ENCODE peak calls at places on chromosomes 1 and 21, in eight cellular contexts. N, W, J, I, A, P, C and V are unnamed samples.

GRCh38 chr1:54371038-54371935 is 34.9 kb downstream of the SSBP3 start:
- DNase-seq in N (no peak), W (no peak), J (no peak), I (peak; percentile 71), A (no peak), P (no peak), C (no peak), V (no peak)

GRCh38 chr1:161702250-161702649 is 4.8 kb upstream of the FCRLA start:
- DNase-seq in N (no peak), W (no peak), J (no peak), I (no peak), A (no peak), P (no peak), C (no peak), V (no peak)

GRCh38 chr1:103546496-103546895 is 21.0 kb downstream of the RNPC3 start:
- DNase-seq in N (no peak), W (no peak), J (no peak), I (no peak), A (no peak), P (no peak), C (no peak), V (no peak)

GRCh38 chr1:42128499-42128898 is 24.7 kb upstream of the GUCA2B start:
- DNase-seq in N (no peak), W (no peak), J (no peak), I (no peak), A (no peak), P (no peak), C (no peak), V (no peak)

GRCh38 chr1:25797939-25798338 is 2.1 kb upstream of the SELENON start:
- DNase-seq in N (peak; percentile 69), W (no peak), J (no peak), I (no peak), A (peak; percentile 81), P (no peak), C (peak; percentile 32), V (peak; percentile 35)

GRCh38 chr1:197319631-197320030 is 51.6 kb downstream of the CRB1 start:
- DNase-seq in N (no peak), W (no peak), J (no peak), I (no peak), A (no peak), P (no peak), C (no peak), V (no peak)

GRCh38 chr1:107649023-107649422 is 316.0 kb downstream of the VAV3 start:
- DNase-seq in N (no peak), W (no peak), J (peak; percentile 11), I (no peak), A (no peak), P (no peak), C (no peak), V (no peak)

GRCh38 chr1:112359961-112360767 is 35.9 kb upstream of the CTTNBP2NL start:
- DNase-seq in N (no peak), W (peak; percentile 16), J (peak; percentile 83), I (no peak), A (peak; percentile 36), P (no peak), C (no peak), V (peak; percentile 71)

GRCh38 chr1:205444931-205445652 is 10.8 kb downstream of the BLACAT1 start:
- DNase-seq in N (no peak), W (peak; percentile 80), J (no peak), I (no peak), A (peak; percentile 84), P (peak; percentile 72), C (no peak), V (no peak)

GRCh38 chr1:223125249-223125648 is 17.8 kb downstream of the TLR5 start:
- DNase-seq in N (no peak), W (no peak), J (no peak), I (no peak), A (no peak), P (no peak), C (no peak), V (no peak)

GRCh38 chr1:231931146-231931545 is 304.6 kb downstream of the DISC1 start:
- DNase-seq in N (no peak), W (no peak), J (no peak), I (no peak), A (no peak), P (no peak), C (no peak), V (no peak)

GRCh38 chr21:42495027-42495426 is 997 bp downstream of the RSPH1 start:
- DNase-seq in N (no peak), W (no peak), J (no peak), I (no peak), A (no peak), P (no peak), C (no peak), V (no peak)

GRCh38 chr1:228148196-228148861 is 1.4 kb upstream of the GJC2 start:
- DNase-seq in N (no peak), W (no peak), J (no peak), I (no peak), A (no peak), P (no peak), C (no peak), V (no peak)

GRCh38 chr21:42531771-42532170 is 18.1 kb downstream of the SLC37A1 start:
- DNase-seq in N (no peak), W (no peak), J (no peak), I (no peak), A (no peak), P (no peak), C (no peak), V (no peak)

GRCh38 chr1:4161271-4162006 is 261.4 kb upstream of the C1orf174 start:
- DNase-seq in N (no peak), W (no peak), J (no peak), I (peak; percentile 15), A (no peak), P (no peak), C (no peak), V (no peak)

GRCh38 chr1:57860931-57861600 is 437.2 kb upstream of the DAB1 start:
- DNase-seq in N (no peak), W (no peak), J (peak; percentile 3), I (no peak), A (no peak), P (no peak), C (no peak), V (no peak)

GRCh38 chr1:235468970-235469369 is 35.3 kb downstream of the B3GALNT2 start:
- DNase-seq in N (no peak), W (no peak), J (peak; percentile 16), I (no peak), A (no peak), P (no peak), C (no peak), V (peak; percentile 85)

GRCh38 chr1:112906155-112906698 is 49.8 kb downstream of the SLC16A1 start:
- DNase-seq in N (no peak), W (no peak), J (no peak), I (no peak), A (no peak), P (peak; percentile 56), C (no peak), V (no peak)

GRCh38 chr1:23251812-23252211 is 34.5 kb upstream of the HTR1D start:
- DNase-seq in N (no peak), W (no peak), J (no peak), I (no peak), A (no peak), P (no peak), C (no peak), V (no peak)

GRCh38 chr1:154751690-154752089 is 118.4 kb downstream of the KCNN3 start:
- DNase-seq in N (no peak), W (no peak), J (peak; percentile 14), I (no peak), A (no peak), P (no peak), C (no peak), V (no peak)

GRCh38 chr1:216596298-216596947 is 126.8 kb downstream of the ESRRG start:
- DNase-seq in N (no peak), W (no peak), J (peak; percentile 73), I (no peak), A (no peak), P (no peak), C (no peak), V (no peak)

GRCh38 chr1:172356620-172357019 is 63.9 kb upstream of the C1orf105 start:
- DNase-seq in N (no peak), W (no peak), J (peak; percentile 64), I (no peak), A (no peak), P (no peak), C (no peak), V (no peak)

GRCh38 chr1:58649555-58649954 is 50.3 kb downstream of the MYSM1 start:
- DNase-seq in N (peak; percentile 10), W (no peak), J (no peak), I (peak; percentile 65), A (no peak), P (no peak), C (no peak), V (no peak)

GRCh38 chr1:214551052-214551435 is 358 bp downstream of the PTPN14 start:
- DNase-seq in N (peak; percentile 22), W (no peak), J (no peak), I (no peak), A (peak; percentile 56), P (peak; percentile 20), C (no peak), V (no peak)

GRCh38 chr1:94922756-94923465 is 4.0 kb downstream of the CNN3 start:
- DNase-seq in N (no peak), W (no peak), J (peak; percentile 43), I (peak; percentile 57), A (no peak), P (no peak), C (no peak), V (no peak)

GRCh38 chr1:8026976-8027747 is 1.1 kb upstream of the ERRFI1 start:
- DNase-seq in N (no peak), W (no peak), J (peak; percentile 83), I (no peak), A (peak; percentile 34), P (no peak), C (no peak), V (no peak)

GRCh38 chr1:212286437-212287131 is 1.4 kb downstream of the PPP2R5A start:
- DNase-seq in N (no peak), W (no peak), J (peak; percentile 27), I (no peak), A (no peak), P (peak; percentile 43), C (no peak), V (no peak)

GRCh38 chr1:53069265-53069662 is 7.3 kb downstream of the PODN start:
- DNase-seq in N (no peak), W (no peak), J (no peak), I (no peak), A (no peak), P (no peak), C (no peak), V (no peak)

GRCh38 chr1:56780128-56780750 is 39.0 kb downstream of the FYB2 start:
- DNase-seq in N (no peak), W (no peak), J (no peak), I (no peak), A (no peak), P (no peak), C (no peak), V (no peak)

GRCh38 chr1:52595061-52595460 is 7.1 kb upstream of the GPX7 start:
- DNase-seq in N (no peak), W (no peak), J (no peak), I (no peak), A (no peak), P (no peak), C (no peak), V (no peak)

GRCh38 chr1:218895064-218895587 is 278.6 kb upstream of the LYPLAL1 start:
- DNase-seq in N (no peak), W (no peak), J (no peak), I (no peak), A (no peak), P (no peak), C (no peak), V (no peak)